ENCODE peak calls at places on chromosomes 2 and 18, in four cellular contexts. C, R, T and A are unnamed samples.

GRCh38 chr2:137333386-137333972 is 568.1 kb downstream of the THSD7B start:
- DNase-seq in C (no peak), R (no peak), T (no peak), A (peak; percentile 9)

GRCh38 chr2:130759906-130760753 is 4.8 kb downstream of the AMER3 start:
- DNase-seq in C (no peak), R (no peak), T (no peak), A (no peak)

GRCh38 chr2:164141271-164141670 is 405.5 kb upstream of the FIGN start:
- DNase-seq in C (no peak), R (no peak), T (no peak), A (no peak)

GRCh38 chr2:190599546-190600220 is 49.2 kb upstream of the NAB1 start:
- DNase-seq in C (no peak), R (no peak), T (no peak), A (no peak)

GRCh38 chr2:233674995-233675394 is 3.3 kb downstream of the UGT1A9 start:
- DNase-seq in C (no peak), R (no peak), T (no peak), A (no peak)

GRCh38 chr2:197875736-197876135 is 71.3 kb downstream of the PLCL1 start:
- DNase-seq in C (no peak), R (no peak), T (no peak), A (no peak)

GRCh38 chr2:9769171-9770005 is 73.9 kb upstream of the TAF1B start:
- DNase-seq in C (peak; percentile 41), R (peak; percentile 29), T (peak; percentile 57), A (no peak)

GRCh38 chr2:217742837-217743236 is 260.0 kb downstream of the TNS1 start:
- DNase-seq in C (no peak), R (no peak), T (no peak), A (no peak)

GRCh38 chr18:36284671-36285295 is 12.7 kb upstream of the FHOD3 start:
- DNase-seq in C (peak; percentile 34), R (peak; percentile 74), T (no peak), A (peak; percentile 76)

GRCh38 chr2:98913916-98914712 is 21.9 kb downstream of the CRACDL start:
- DNase-seq in C (no peak), R (no peak), T (no peak), A (no peak)

GRCh38 chr2:127560201-127560928 is 24.9 kb downstream of the MYO7B start:
- DNase-seq in C (no peak), R (no peak), T (no peak), A (no peak)

GRCh38 chr18:11502368-11502767 is 107.0 kb upstream of the SLC35G4 start:
- DNase-seq in C (no peak), R (peak; percentile 83), T (no peak), A (no peak)

GRCh38 chr2:215764441-215765048 is 248.8 kb downstream of the MREG start:
- DNase-seq in C (no peak), R (peak; percentile 90), T (no peak), A (peak; percentile 94)

GRCh38 chr2:85455552-85456090 is 37.1 kb downstream of the SH2D6 start:
- DNase-seq in C (peak; percentile 76), R (no peak), T (no peak), A (no peak)

GRCh38 chr2:216608525-216608924 is 24.7 kb upstream of the IGFBP2 start:
- DNase-seq in C (no peak), R (no peak), T (no peak), A (no peak)

GRCh38 chr18:75211002-75211621 is 515 bp downstream of the TSHZ1 start:
- DNase-seq in C (peak; percentile 43), R (peak; percentile 18), T (no peak), A (no peak)

GRCh38 chr18:75062297-75062886 is 146.5 kb downstream of the PTGR3 start:
- DNase-seq in C (no peak), R (no peak), T (no peak), A (no peak)

GRCh38 chr2:63642941-63643340 is 54.2 kb downstream of the MDH1 start:
- DNase-seq in C (no peak), R (peak; percentile 23), T (no peak), A (no peak)